ENCODE peak calls at places on chromosomes 3 and 15, in nine cellular contexts. M, K, S, P, A, D, X, V and C are unnamed samples.

GRCh38 chr3:28651159-28651558 is 302.5 kb upstream of the AZI2 start:
- DNase-seq in M (no peak), K (peak; percentile 21), S (no peak), P (peak; percentile 65), A (no peak), D (no peak), X (no peak), V (no peak), C (no peak)

GRCh38 chr3:152269423-152270144 is 855 bp downstream of the MBNL1 start:
- DNase-seq in M (peak; percentile 89), K (peak; percentile 95), S (peak; percentile 60), P (peak; percentile 94), A (no peak), D (no peak), X (no peak), V (peak; percentile 51), C (peak; percentile 93)

GRCh38 chr3:25035511-25035910 is 392.6 kb upstream of the RARB start:
- DNase-seq in M (no peak), K (peak; percentile 5), S (no peak), P (peak; percentile 59), A (no peak), D (no peak), X (no peak), V (no peak), C (no peak)

GRCh38 chr15:91515188-91515754 is 338.2 kb upstream of the SLCO3A1 start:
- DNase-seq in M (peak; percentile 67), K (peak; percentile 72), S (no peak), P (peak; percentile 91), A (peak; percentile 22), D (no peak), X (no peak), V (no peak), C (peak; percentile 69)

GRCh38 chr3:16437640-16438039 is 75.9 kb downstream of the RFTN1 start:
- DNase-seq in M (no peak), K (no peak), S (peak; percentile 26), P (no peak), A (no peak), D (no peak), X (no peak), V (no peak), C (no peak)

GRCh38 chr3:190097617-190098016 is 23.1 kb downstream of the P3H2 start:
- DNase-seq in M (no peak), K (peak; percentile 51), S (peak; percentile 46), P (no peak), A (no peak), D (peak; percentile 7), X (no peak), V (no peak), C (no peak)

GRCh38 chr15:39669671-39670070 is 88.8 kb downstream of the THBS1 start:
- DNase-seq in M (no peak), K (no peak), S (no peak), P (no peak), A (no peak), D (no peak), X (no peak), V (no peak), C (no peak)

GRCh38 chr3:94862703-94863102 is 799.8 kb downstream of the NSUN3 start:
- DNase-seq in M (no peak), K (peak; percentile 13), S (peak; percentile 16), P (peak; percentile 5), A (no peak), D (peak; percentile 21), X (no peak), V (no peak), C (no peak)

DNA sequence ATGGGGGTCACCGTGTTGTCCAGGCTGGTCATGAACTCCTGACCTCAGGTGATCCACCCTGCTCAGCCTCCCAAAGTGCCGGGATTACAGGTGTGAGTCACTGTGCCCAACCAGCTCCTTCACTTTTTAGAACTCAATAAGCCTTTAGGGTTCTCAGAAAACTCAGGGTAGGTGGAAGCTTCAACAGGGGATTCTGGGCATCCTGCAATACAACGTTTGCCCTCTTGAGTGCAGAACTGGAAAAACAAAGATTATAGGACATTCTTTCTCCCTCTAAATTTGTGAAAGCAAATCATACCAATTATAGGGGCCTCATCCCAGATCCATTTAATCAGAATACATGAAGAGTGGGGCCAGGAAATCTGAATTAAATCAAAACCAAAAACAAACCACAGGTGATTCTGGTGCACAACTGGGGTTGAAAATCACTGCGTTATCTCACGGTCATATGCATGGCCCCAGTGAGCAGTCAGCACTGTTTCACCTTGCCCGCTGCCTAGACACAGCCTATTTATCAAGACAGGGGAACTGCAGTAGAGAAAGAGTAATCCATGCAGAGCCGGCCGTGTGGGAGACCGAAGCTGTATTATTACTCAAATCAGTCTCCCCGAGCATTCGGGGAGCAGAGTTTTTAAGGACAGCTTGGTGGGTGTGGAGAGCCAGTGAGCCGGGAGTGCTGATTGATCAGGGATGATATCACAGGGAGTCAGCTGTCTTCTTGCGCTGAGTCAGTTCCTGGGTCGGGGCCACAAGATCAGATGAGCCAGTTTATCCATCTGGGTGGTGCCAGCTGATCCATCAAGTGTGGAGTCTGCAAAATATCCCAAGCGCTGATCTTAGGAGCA is 58.4 kb downstream of the TMEM44 start:
- DNase-seq in M (peak; percentile 67), K (peak; percentile 84), S (no peak), P (peak; percentile 92), A (no peak), D (peak; percentile 14), X (no peak), V (no peak), C (no peak)
- TF ChIP-seq CTCF in M (no peak), K (peak; percentile 59), S (peak; percentile 35), P (peak; percentile 44), A (no peak), D (no peak), X (peak; percentile 7), V (no peak), C (peak; percentile 23)

GRCh38 chr15:43510230-43511011 is 7.0 kb upstream of the MAP1A start:
- DNase-seq in M (peak; percentile 99), K (peak; percentile 99), S (peak; percentile 100), P (peak; percentile 97), A (peak; percentile 99), D (peak; percentile 98), X (peak; percentile 99), V (peak; percentile 99), C (peak; percentile 93)

GRCh38 chr15:43511012-43511885 is 6.2 kb upstream of the MAP1A start:
- DNase-seq in M (no peak), K (no peak), S (peak; percentile 50), P (no peak), A (no peak), D (peak; percentile 74), X (no peak), V (no peak), C (no peak)

GRCh38 chr15:43509923-43510229 is 7.5 kb upstream of the MAP1A start:
- DNase-seq in M (no peak), K (peak; percentile 45), S (no peak), P (no peak), A (no peak), D (no peak), X (no peak), V (no peak), C (no peak)

GRCh38 chr15:43508421-43508820 is 9.0 kb upstream of the MAP1A start:
- DNase-seq in M (no peak), K (no peak), S (no peak), P (no peak), A (no peak), D (no peak), X (no peak), V (no peak), C (no peak)

GRCh38 chr15:43509002-43509922 is 8.1 kb upstream of the MAP1A start:
- DNase-seq in M (peak; percentile 70), K (peak; percentile 60), S (no peak), P (peak; percentile 81), A (no peak), D (no peak), X (peak; percentile 39), V (no peak), C (no peak)
- H3K4me3 ChIP-seq in M (peak overlapping the region; percentile 54), K (peak overlapping the region; percentile 63), S (peak overlapping the region; percentile 49), P (peak overlapping the region; percentile 62), A (no peak overlapping the region), D (peak overlapping the region; percentile 43), X (peak overlapping the region; percentile 69), V (no peak overlapping the region), C (peak overlapping the region; percentile 60)

GRCh38 chr15:59636184-59636583 is 21.1 kb downstream of the GTF2A2 start:
- DNase-seq in M (no peak), K (no peak), S (no peak), P (no peak), A (no peak), D (no peak), X (no peak), V (no peak), C (no peak)

GRCh38 chr15:59632714-59633113 is 21.1 kb downstream of the GCNT3 start:
- DNase-seq in M (no peak), K (peak; percentile 12), S (peak; percentile 58), P (peak; percentile 5), A (no peak), D (peak; percentile 37), X (no peak), V (no peak), C (no peak)
- TF ChIP-seq CTCF in M (peak; percentile 45), K (peak; percentile 47), S (peak; percentile 53), P (peak; percentile 52), A (no peak), D (peak; percentile 79), X (no peak), V (no peak), C (peak; percentile 30)

GRCh38 chr15:51830279-51830806 is 890 bp downstream of the TMOD3 start:
- DNase-seq in M (peak; percentile 27), K (peak; percentile 41), S (peak; percentile 45), P (peak; percentile 41), A (peak; percentile 13), D (no peak), X (no peak), V (no peak), C (no peak)

GRCh38 chr15:51833782-51834181 is 4.3 kb downstream of the TMOD3 start:
- DNase-seq in M (no peak), K (no peak), S (no peak), P (no peak), A (no peak), D (no peak), X (no peak), V (no peak), C (no peak)

GRCh38 chr15:51825701-51826100 is 3.8 kb upstream of the TMOD3 start:
- DNase-seq in M (no peak), K (no peak), S (no peak), P (no peak), A (no peak), D (no peak), X (no peak), V (no peak), C (no peak)

GRCh38 chr15:51829360-51830278 is at the start of gene TMOD3:
- DNase-seq in M (peak; percentile 77), K (peak; percentile 94), S (peak; percentile 93), P (peak; percentile 79), A (peak; percentile 96), D (peak; percentile 95), X (peak; percentile 97), V (peak; percentile 95), C (peak; percentile 59)

DNA sequence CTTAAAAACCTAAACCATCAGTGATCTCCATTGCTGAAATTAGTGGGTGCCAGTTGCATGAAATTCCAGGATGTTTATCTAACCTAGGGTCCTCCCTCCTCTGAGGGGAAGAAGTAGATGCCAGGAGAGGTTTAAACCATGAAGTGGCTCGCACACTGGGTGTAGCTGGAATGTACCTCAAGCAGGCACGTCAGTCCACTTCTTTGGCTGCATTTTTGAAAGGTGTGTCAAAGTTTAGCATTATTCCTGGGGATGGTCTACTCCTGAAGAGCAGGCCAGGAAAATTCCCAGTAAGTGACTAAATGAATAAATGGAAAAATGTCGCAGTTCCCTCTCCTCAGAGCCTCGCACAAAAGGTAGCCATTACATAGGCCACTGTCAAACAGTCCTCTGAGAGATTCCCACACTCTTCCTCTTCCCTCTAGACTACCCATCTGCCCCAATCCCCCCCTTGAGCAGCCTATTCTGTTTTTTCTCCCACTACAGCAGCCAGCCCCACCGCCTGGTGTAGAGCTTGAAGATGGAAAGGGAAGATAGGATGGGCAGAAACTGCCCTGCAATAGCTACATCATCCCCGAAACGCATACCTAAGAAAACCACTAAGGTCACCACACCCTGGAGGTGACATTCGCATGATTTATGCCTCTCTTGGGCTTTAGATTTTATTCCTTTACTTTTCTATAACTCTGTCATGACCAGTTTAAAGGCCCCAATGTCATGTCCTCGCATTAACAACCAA is 663 bp upstream of the TMOD3 start:
- DNase-seq in M (no peak), K (no peak), S (no peak), P (no peak), A (no peak), D (no peak), X (no peak), V (no peak), C (no peak)
- H3K4me3 ChIP-seq in M (no peak overlapping the region), K (no peak overlapping the region), S (no peak overlapping the region), P (no peak overlapping the region), A (no peak overlapping the region), D (no peak overlapping the region), X (peak overlapping the region; percentile 91), V (no peak overlapping the region), C (no peak overlapping the region)